ENCODE peak calls at places on chromosomes 3 and 15, in five cellular contexts. T, F, Z, D and U are unnamed samples.

GRCh38 chr15:36844453-36845094 is 255.8 kb downstream of the MEIS2 start:
- DNase-seq in T (no peak), F (peak; percentile 36), Z (no peak), D (peak; percentile 34), U (peak; percentile 41)

GRCh38 chr3:99509224-99509623 is 129.2 kb upstream of the COL8A1 start:
- DNase-seq in T (no peak), F (peak; percentile 98), Z (no peak), D (peak; percentile 91), U (peak; percentile 79)

GRCh38 chr3:3196148-3196861 is 16.8 kb upstream of the CRBN start:
- DNase-seq in T (no peak), F (no peak), Z (no peak), D (peak; percentile 12), U (no peak)

GRCh38 chr3:43994594-43995077 is 247.1 kb upstream of the TOPAZ1 start:
- DNase-seq in T (no peak), F (no peak), Z (no peak), D (no peak), U (no peak)

GRCh38 chr3:107315136-107315535 is 62.1 kb upstream of the CCDC54 start:
- DNase-seq in T (no peak), F (peak; percentile 18), Z (no peak), D (peak; percentile 64), U (peak; percentile 18)

GRCh38 chr15:37518436-37518835 is 416.0 kb upstream of the TMCO5A start:
- DNase-seq in T (no peak), F (no peak), Z (no peak), D (no peak), U (no peak)

GRCh38 chr3:16906679-16907078 is 21.9 kb downstream of the PLCL2 start:
- DNase-seq in T (no peak), F (peak; percentile 49), Z (no peak), D (peak; percentile 21), U (peak; percentile 72)

GRCh38 chr3:159637895-159638542 is 350.6 kb upstream of the IL12A start:
- DNase-seq in T (no peak), F (peak; percentile 77), Z (no peak), D (no peak), U (peak; percentile 66)

GRCh38 chr15:42405876-42406482 is 46.7 kb downstream of the CAPN3 start:
- DNase-seq in T (no peak), F (no peak), Z (no peak), D (no peak), U (peak; percentile 16)

GRCh38 chr3:111588527-111588926 is 6.6 kb downstream of the ZBED2 start:
- DNase-seq in T (no peak), F (no peak), Z (no peak), D (no peak), U (peak; percentile 24)

GRCh38 chr15:83030021-83030420 is 18.6 kb upstream of the C15orf40 start:
- DNase-seq in T (no peak), F (peak; percentile 86), Z (no peak), D (peak; percentile 32), U (no peak)

GRCh38 chr3:141550926-141551665 is 64.3 kb downstream of the RASA2 start:
- DNase-seq in T (no peak), F (no peak), Z (no peak), D (no peak), U (no peak)

GRCh38 chr15:80502782-80503181 is 98.6 kb downstream of the ARNT2 start:
- DNase-seq in T (no peak), F (no peak), Z (no peak), D (peak; percentile 69), U (peak; percentile 90)

GRCh38 chr3:42117175-42118008 is 26.2 kb downstream of the TRAK1 start:
- DNase-seq in T (no peak), F (peak; percentile 76), Z (peak; percentile 68), D (peak; percentile 80), U (peak; percentile 84)

GRCh38 chr3:62823461-62824050 is 51.7 kb downstream of the CADPS start:
- DNase-seq in T (no peak), F (no peak), Z (no peak), D (no peak), U (no peak)

GRCh38 chr3:30340500-30340899 is 265.9 kb upstream of the TGFBR2 start:
- DNase-seq in T (no peak), F (no peak), Z (no peak), D (no peak), U (no peak)

GRCh38 chr3:112860898-112861297 is 14.2 kb upstream of the CD200R1L start:
- DNase-seq in T (no peak), F (no peak), Z (no peak), D (no peak), U (no peak)

GRCh38 chr3:141845407-141846049 is 30.9 kb upstream of the ATP1B3 start:
- DNase-seq in T (no peak), F (no peak), Z (no peak), D (no peak), U (no peak)

GRCh38 chr15:40016224-40016865 is 22.6 kb downstream of the SRP14 start:
- DNase-seq in T (no peak), F (peak; percentile 53), Z (no peak), D (no peak), U (peak; percentile 65)

GRCh38 chr3:51141573-51141972 is 243.5 kb upstream of the MANF start:
- DNase-seq in T (no peak), F (no peak), Z (no peak), D (no peak), U (no peak)

GRCh38 chr15:91186892-91187644 is 87.0 kb downstream of the SV2B start:
- DNase-seq in T (no peak), F (peak; percentile 3), Z (no peak), D (peak; percentile 34), U (peak; percentile 30)

GRCh38 chr3:179528786-179529185 is 33.9 kb upstream of the ACTL6A start:
- DNase-seq in T (no peak), F (peak; percentile 47), Z (no peak), D (no peak), U (no peak)

GRCh38 chr3:147387550-147388394 is 18.6 kb downstream of the ZIC4 start:
- DNase-seq in T (no peak), F (no peak), Z (no peak), D (no peak), U (no peak)

GRCh38 chr3:36557021-36557707 is 176.9 kb downstream of the STAC start:
- DNase-seq in T (no peak), F (no peak), Z (no peak), D (no peak), U (no peak)

GRCh38 chr3:36562945-36563344 is 182.6 kb downstream of the STAC start:
- DNase-seq in T (no peak), F (no peak), Z (no peak), D (no peak), U (no peak)

GRCh38 chr3:36560685-36561084 is 180.4 kb downstream of the STAC start:
- DNase-seq in T (no peak), F (no peak), Z (no peak), D (no peak), U (no peak)

GRCh38 chr3:36557708-36558100 is 177.4 kb downstream of the STAC start:
- DNase-seq in T (no peak), F (no peak), Z (no peak), D (no peak), U (no peak)
- H3K4me3 ChIP-seq in T (no peak overlapping the region), F (no peak overlapping the region), Z (no peak overlapping the region), D (no peak overlapping the region), U (no peak overlapping the region)

GRCh38 chr3:69560818-69561217 is 174.9 kb upstream of the FRMD4B start:
- DNase-seq in T (no peak), F (no peak), Z (no peak), D (peak; percentile 41), U (no peak)
- TF ChIP-seq CTCF in T (no peak), F (no peak), Z (no peak), D (no peak), U (no peak)

GRCh38 chr3:14948609-14949038 is 1.2 kb downstream of the NR2C2 start:
- DNase-seq in T (no peak), F (peak; percentile 9), Z (no peak), D (no peak), U (no peak)

GRCh38 chr3:14947886-14948608 is 664 bp downstream of the NR2C2 start:
- DNase-seq in T (peak; percentile 99), F (peak; percentile 88), Z (peak; percentile 97), D (peak; percentile 97), U (peak; percentile 96)

GRCh38 chr3:14949126-14949525 is 1.7 kb downstream of the NR2C2 start:
- DNase-seq in T (no peak), F (no peak), Z (no peak), D (no peak), U (no peak)

GRCh38 chr3:14947105-14947885 is at the start of gene NR2C2:
- DNase-seq in T (peak; percentile 95), F (peak; percentile 38), Z (peak; percentile 88), D (peak; percentile 84), U (peak; percentile 54)

DNA sequence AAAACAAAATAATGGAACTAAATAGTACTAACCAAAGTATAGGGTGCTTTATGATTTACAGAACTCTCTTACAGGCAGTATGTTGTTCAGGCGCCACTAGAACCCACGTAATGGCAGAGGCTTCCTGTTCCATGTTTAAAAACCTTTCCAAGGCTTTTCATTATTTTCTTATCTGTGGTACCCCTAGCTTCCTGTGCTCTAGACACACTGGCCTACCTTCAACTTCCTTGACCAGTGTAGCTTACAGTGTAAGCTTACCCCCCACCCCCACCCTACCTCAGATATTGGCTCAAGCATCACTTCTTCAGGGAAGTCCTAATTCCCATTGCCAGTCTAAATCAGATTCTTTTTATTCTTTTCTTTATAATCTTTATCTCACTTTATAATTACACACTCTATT is 2.9 kb downstream of the NR2C2 start:
- DNase-seq in T (no peak), F (no peak), Z (no peak), D (no peak), U (no peak)
- H3K4me3 ChIP-seq in T (no peak overlapping the region), F (no peak overlapping the region), Z (no peak overlapping the region), D (no peak overlapping the region), U (no peak overlapping the region)

GRCh38 chr3:82495655-82496054 is 734.2 kb upstream of the GBE1 start:
- DNase-seq in T (no peak), F (no peak), Z (no peak), D (no peak), U (no peak)
- TF ChIP-seq CTCF in T (no peak), F (no peak), Z (no peak), D (no peak), U (no peak)

GRCh38 chr3:18228060-18228459 is 197.1 kb downstream of the SATB1 start:
- DNase-seq in T (no peak), F (no peak), Z (no peak), D (no peak), U (no peak)

GRCh38 chr3:18225709-18226108 is 199.4 kb downstream of the SATB1 start:
- DNase-seq in T (no peak), F (no peak), Z (no peak), D (no peak), U (no peak)

GRCh38 chr3:18222686-18223085 is 202.5 kb downstream of the SATB1 start:
- DNase-seq in T (no peak), F (no peak), Z (no peak), D (no peak), U (no peak)

GRCh38 chr3:18224406-18224805 is 200.7 kb downstream of the SATB1 start:
- DNase-seq in T (no peak), F (no peak), Z (no peak), D (no peak), U (no peak)

GRCh38 chr3:18223591-18224338 is 201.4 kb downstream of the SATB1 start:
- DNase-seq in T (no peak), F (no peak), Z (no peak), D (no peak), U (no peak)
- H3K4me3 ChIP-seq in T (no peak overlapping the region), F (no peak overlapping the region), Z (no peak overlapping the region), D (no peak overlapping the region), U (no peak overlapping the region)